ENCODE peak calls at places on chromosomes 11 and 22, in eight cellular contexts. One of them, this sample, is unnamed.

GRCh38 chr22:44550666-44551491 is 52.8 kb upstream of the RTL6 start:
- DNase-seq in dorsolateral prefrontal cortex: no peak
- DNase-seq in upper lobe of right lung: peak; percentile 74
- DNase-seq in GM23248: peak; percentile 97
- DNase-seq in left ventricle myocardium inferior: peak; percentile 72
- DNase-seq in fibroblast of lung: peak; percentile 96
- DNase-seq in heart left ventricle: peak; percentile 75
- DNase-seq in OCI-LY7: no peak
- DNase-seq in this sample: no peak

GRCh38 chr11:3007404-3008010 is 15.4 kb upstream of the NAP1L4 start:
- DNase-seq in dorsolateral prefrontal cortex: no peak
- DNase-seq in upper lobe of right lung: peak; percentile 61
- DNase-seq in GM23248: no peak
- DNase-seq in left ventricle myocardium inferior: no peak
- DNase-seq in fibroblast of lung: no peak
- DNase-seq in heart left ventricle: no peak
- DNase-seq in OCI-LY7: no peak
- DNase-seq in this sample: no peak

GRCh38 chr22:17217179-17217578 is 2.1 kb downstream of the ADA2 start:
- DNase-seq in dorsolateral prefrontal cortex: no peak
- DNase-seq in upper lobe of right lung: no peak
- DNase-seq in GM23248: no peak
- DNase-seq in left ventricle myocardium inferior: no peak
- DNase-seq in fibroblast of lung: no peak
- DNase-seq in heart left ventricle: no peak
- DNase-seq in OCI-LY7: peak; percentile 74
- DNase-seq in this sample: no peak

GRCh38 chr11:117144477-117145392 is 648 bp downstream of the PAFAH1B2 start:
- DNase-seq in dorsolateral prefrontal cortex: peak; percentile 39
- DNase-seq in upper lobe of right lung: peak; percentile 79
- DNase-seq in GM23248: peak; percentile 87
- DNase-seq in left ventricle myocardium inferior: peak; percentile 61
- DNase-seq in fibroblast of lung: peak; percentile 73
- DNase-seq in heart left ventricle: peak; percentile 81
- DNase-seq in OCI-LY7: peak; percentile 64
- DNase-seq in this sample: peak; percentile 77

GRCh38 chr11:10931761-10932700 is 74.2 kb upstream of the ZBED5 start:
- DNase-seq in dorsolateral prefrontal cortex: peak; percentile 66
- DNase-seq in upper lobe of right lung: peak; percentile 71
- DNase-seq in GM23248: no peak
- DNase-seq in left ventricle myocardium inferior: peak; percentile 26
- DNase-seq in fibroblast of lung: no peak
- DNase-seq in heart left ventricle: no peak
- DNase-seq in OCI-LY7: no peak
- DNase-seq in this sample: no peak

GRCh38 chr11:23727821-23728220 is 769.0 kb upstream of the LUZP2 start:
- DNase-seq in dorsolateral prefrontal cortex: no peak
- DNase-seq in upper lobe of right lung: no peak
- DNase-seq in GM23248: peak; percentile 33
- DNase-seq in left ventricle myocardium inferior: no peak
- DNase-seq in fibroblast of lung: peak; percentile 46
- DNase-seq in heart left ventricle: no peak
- DNase-seq in OCI-LY7: no peak
- DNase-seq in this sample: no peak

GRCh38 chr11:57499413-57499982 is 16.0 kb downstream of the SLC43A1 start:
- DNase-seq in dorsolateral prefrontal cortex: peak; percentile 93
- DNase-seq in upper lobe of right lung: peak; percentile 97
- DNase-seq in GM23248: peak; percentile 95
- DNase-seq in left ventricle myocardium inferior: peak; percentile 98
- DNase-seq in fibroblast of lung: peak; percentile 94
- DNase-seq in heart left ventricle: peak; percentile 98
- DNase-seq in OCI-LY7: no peak
- DNase-seq in this sample: peak; percentile 98

GRCh38 chr11:121466063-121466794 is 13.5 kb upstream of the SORL1-AS1 start:
- DNase-seq in dorsolateral prefrontal cortex: peak; percentile 94
- DNase-seq in upper lobe of right lung: peak; percentile 88
- DNase-seq in GM23248: peak; percentile 99
- DNase-seq in left ventricle myocardium inferior: peak; percentile 83
- DNase-seq in fibroblast of lung: peak; percentile 93
- DNase-seq in heart left ventricle: peak; percentile 92
- DNase-seq in OCI-LY7: peak; percentile 45
- DNase-seq in this sample: peak; percentile 93

GRCh38 chr11:83033972-83034672 is 37.6 kb downstream of the RAB30 start:
- DNase-seq in dorsolateral prefrontal cortex: peak; percentile 38
- DNase-seq in upper lobe of right lung: no peak
- DNase-seq in GM23248: peak; percentile 93
- DNase-seq in left ventricle myocardium inferior: peak; percentile 38
- DNase-seq in fibroblast of lung: peak; percentile 89
- DNase-seq in heart left ventricle: peak; percentile 66
- DNase-seq in OCI-LY7: no peak
- DNase-seq in this sample: no peak

GRCh38 chr11:37496196-37496595 is 898.2 kb upstream of the RAG2 start:
- DNase-seq in dorsolateral prefrontal cortex: no peak
- DNase-seq in upper lobe of right lung: no peak
- DNase-seq in GM23248: no peak
- DNase-seq in left ventricle myocardium inferior: no peak
- DNase-seq in fibroblast of lung: peak; percentile 17
- DNase-seq in heart left ventricle: no peak
- DNase-seq in OCI-LY7: no peak
- DNase-seq in this sample: no peak

GRCh38 chr11:102940714-102941588 is 14.6 kb downstream of the MMP13 start:
- DNase-seq in dorsolateral prefrontal cortex: peak; percentile 34
- DNase-seq in upper lobe of right lung: no peak
- DNase-seq in GM23248: peak; percentile 82
- DNase-seq in left ventricle myocardium inferior: no peak
- DNase-seq in fibroblast of lung: peak; percentile 76
- DNase-seq in heart left ventricle: no peak
- DNase-seq in OCI-LY7: peak; percentile 65
- DNase-seq in this sample: no peak

GRCh38 chr11:104159356-104159755 is 4.6 kb downstream of the PDGFD start:
- DNase-seq in dorsolateral prefrontal cortex: no peak
- DNase-seq in upper lobe of right lung: no peak
- DNase-seq in GM23248: no peak
- DNase-seq in left ventricle myocardium inferior: no peak
- DNase-seq in fibroblast of lung: no peak
- DNase-seq in heart left ventricle: no peak
- DNase-seq in OCI-LY7: no peak
- DNase-seq in this sample: no peak

GRCh38 chr11:129704831-129705230 is 110.8 kb upstream of the TMEM45B start:
- DNase-seq in dorsolateral prefrontal cortex: no peak
- DNase-seq in upper lobe of right lung: no peak
- DNase-seq in GM23248: no peak
- DNase-seq in left ventricle myocardium inferior: no peak
- DNase-seq in fibroblast of lung: no peak
- DNase-seq in heart left ventricle: no peak
- DNase-seq in OCI-LY7: no peak
- DNase-seq in this sample: no peak

GRCh38 chr11:32435511-32435946 is at the start of gene WT1:
- DNase-seq in dorsolateral prefrontal cortex: no peak
- DNase-seq in upper lobe of right lung: no peak
- DNase-seq in GM23248: no peak
- DNase-seq in left ventricle myocardium inferior: peak; percentile 66
- DNase-seq in fibroblast of lung: no peak
- DNase-seq in heart left ventricle: peak; percentile 79
- DNase-seq in OCI-LY7: no peak
- DNase-seq in this sample: no peak

GRCh38 chr11:10550503-10550902 is 9.5 kb upstream of the RNF141 start:
- DNase-seq in dorsolateral prefrontal cortex: no peak
- DNase-seq in upper lobe of right lung: no peak
- DNase-seq in GM23248: peak; percentile 86
- DNase-seq in left ventricle myocardium inferior: no peak
- DNase-seq in fibroblast of lung: peak; percentile 65
- DNase-seq in heart left ventricle: no peak
- DNase-seq in OCI-LY7: no peak
- DNase-seq in this sample: no peak

GRCh38 chr11:125903753-125904659 is at the start of gene DDX25:
- DNase-seq in dorsolateral prefrontal cortex: peak; percentile 80
- DNase-seq in upper lobe of right lung: no peak
- DNase-seq in GM23248: no peak
- DNase-seq in left ventricle myocardium inferior: no peak
- DNase-seq in fibroblast of lung: no peak
- DNase-seq in heart left ventricle: no peak
- DNase-seq in OCI-LY7: no peak
- DNase-seq in this sample: no peak

GRCh38 chr22:23889620-23890019 is 4.6 kb upstream of the MIF start:
- DNase-seq in dorsolateral prefrontal cortex: no peak
- DNase-seq in upper lobe of right lung: no peak
- DNase-seq in GM23248: peak; percentile 19
- DNase-seq in left ventricle myocardium inferior: peak; percentile 44
- DNase-seq in fibroblast of lung: no peak
- DNase-seq in heart left ventricle: no peak
- DNase-seq in OCI-LY7: no peak
- DNase-seq in this sample: no peak

GRCh38 chr22:39962071-39962470 is 1.9 kb downstream of the TMA7B start:
- DNase-seq in dorsolateral prefrontal cortex: no peak
- DNase-seq in upper lobe of right lung: no peak
- DNase-seq in GM23248: no peak
- DNase-seq in left ventricle myocardium inferior: no peak
- DNase-seq in fibroblast of lung: no peak
- DNase-seq in heart left ventricle: no peak
- DNase-seq in OCI-LY7: no peak
- DNase-seq in this sample: no peak
- H3K4me3 ChIP-seq in dorsolateral prefrontal cortex: no peak overlapping the region
- H3K4me3 ChIP-seq in upper lobe of right lung: no peak overlapping the region
- H3K4me3 ChIP-seq in GM23248: no peak overlapping the region
- H3K4me3 ChIP-seq in left ventricle myocardium inferior: no peak overlapping the region
- H3K4me3 ChIP-seq in fibroblast of lung: no peak overlapping the region
- H3K4me3 ChIP-seq in heart left ventricle: no peak overlapping the region
- H3K4me3 ChIP-seq in OCI-LY7: no peak overlapping the region
- H3K4me3 ChIP-seq in this sample: no peak overlapping the region

DNA sequence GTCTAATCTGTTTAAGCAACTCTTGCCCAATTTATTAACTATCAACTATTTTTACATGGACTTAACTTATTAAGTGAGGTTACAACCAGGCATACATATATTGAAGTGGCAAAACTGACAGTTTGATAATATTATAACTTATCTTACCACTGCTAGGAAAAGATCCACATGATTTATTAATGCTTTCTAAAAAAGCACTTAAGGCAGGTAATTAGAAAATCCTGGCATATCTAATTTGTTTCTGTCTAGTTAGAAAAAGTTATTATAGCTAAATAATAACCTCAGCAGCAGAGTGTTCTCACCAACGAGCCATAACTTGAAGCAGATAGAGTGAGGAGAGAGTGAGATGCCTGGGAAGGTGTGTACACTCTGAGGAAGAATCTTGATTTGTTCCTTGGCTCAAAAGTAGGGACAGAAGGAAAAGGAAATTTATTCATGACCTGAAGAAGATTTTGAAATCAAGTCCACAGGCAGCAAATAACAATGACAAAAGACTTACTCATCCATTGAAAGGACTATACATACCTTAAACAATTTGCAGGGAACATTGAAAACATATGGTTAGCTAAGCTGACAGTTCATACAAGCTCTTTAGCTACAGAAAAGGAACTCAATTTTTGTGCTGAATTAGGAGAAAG is 7.1 kb upstream of the MUC15 start:
- DNase-seq in dorsolateral prefrontal cortex: no peak
- DNase-seq in upper lobe of right lung: no peak
- DNase-seq in GM23248: peak; percentile 65
- DNase-seq in left ventricle myocardium inferior: no peak
- DNase-seq in fibroblast of lung: peak; percentile 45
- DNase-seq in heart left ventricle: no peak
- DNase-seq in OCI-LY7: no peak
- DNase-seq in this sample: no peak
- H3K27ac ChIP-seq in dorsolateral prefrontal cortex: no peak overlapping the region
- H3K27ac ChIP-seq in upper lobe of right lung: no peak overlapping the region
- H3K27ac ChIP-seq in GM23248: peak overlapping the region; percentile 13
- H3K27ac ChIP-seq in left ventricle myocardium inferior: no peak overlapping the region
- H3K27ac ChIP-seq in fibroblast of lung: no peak overlapping the region
- H3K27ac ChIP-seq in heart left ventricle: no peak overlapping the region
- H3K27ac ChIP-seq in OCI-LY7: no peak overlapping the region
- H3K27ac ChIP-seq in this sample: no peak overlapping the region

GRCh38 chr11:20156280-20156875 is 3.9 kb downstream of the DBX1 start:
- DNase-seq in dorsolateral prefrontal cortex: no peak
- DNase-seq in upper lobe of right lung: no peak
- DNase-seq in GM23248: no peak
- DNase-seq in left ventricle myocardium inferior: no peak
- DNase-seq in fibroblast of lung: no peak
- DNase-seq in heart left ventricle: no peak
- DNase-seq in OCI-LY7: no peak
- DNase-seq in this sample: no peak
- H3K4me3 ChIP-seq in dorsolateral prefrontal cortex: no peak overlapping the region
- H3K4me3 ChIP-seq in upper lobe of right lung: peak overlapping the region; percentile 30
- H3K4me3 ChIP-seq in GM23248: no peak overlapping the region
- H3K4me3 ChIP-seq in left ventricle myocardium inferior: peak overlapping the region; percentile 52
- H3K4me3 ChIP-seq in fibroblast of lung: no peak overlapping the region
- H3K4me3 ChIP-seq in heart left ventricle: peak overlapping the region; percentile 15
- H3K4me3 ChIP-seq in OCI-LY7: no peak overlapping the region
- H3K4me3 ChIP-seq in this sample: peak overlapping the region; percentile 62

GRCh38 chr11:66368484-66368883 is 3.1 kb downstream of the SLC29A2 start:
- DNase-seq in dorsolateral prefrontal cortex: no peak
- DNase-seq in upper lobe of right lung: peak; percentile 62
- DNase-seq in GM23248: no peak
- DNase-seq in left ventricle myocardium inferior: no peak
- DNase-seq in fibroblast of lung: no peak
- DNase-seq in heart left ventricle: no peak
- DNase-seq in OCI-LY7: no peak
- DNase-seq in this sample: no peak

GRCh38 chr11:66367561-66368312 is 3.8 kb downstream of the SLC29A2 start:
- DNase-seq in dorsolateral prefrontal cortex: no peak
- DNase-seq in upper lobe of right lung: peak; percentile 56
- DNase-seq in GM23248: no peak
- DNase-seq in left ventricle myocardium inferior: no peak
- DNase-seq in fibroblast of lung: no peak
- DNase-seq in heart left ventricle: no peak
- DNase-seq in OCI-LY7: no peak
- DNase-seq in this sample: no peak

GRCh38 chr11:66365711-66366619 is 5.6 kb downstream of the SLC29A2 start:
- DNase-seq in dorsolateral prefrontal cortex: no peak
- DNase-seq in upper lobe of right lung: peak; percentile 57
- DNase-seq in GM23248: no peak
- DNase-seq in left ventricle myocardium inferior: no peak
- DNase-seq in fibroblast of lung: no peak
- DNase-seq in heart left ventricle: no peak
- DNase-seq in OCI-LY7: no peak
- DNase-seq in this sample: no peak

GRCh38 chr11:66365166-66365565 is 6.4 kb downstream of the SLC29A2 start:
- DNase-seq in dorsolateral prefrontal cortex: no peak
- DNase-seq in upper lobe of right lung: no peak
- DNase-seq in GM23248: no peak
- DNase-seq in left ventricle myocardium inferior: no peak
- DNase-seq in fibroblast of lung: no peak
- DNase-seq in heart left ventricle: no peak
- DNase-seq in OCI-LY7: no peak
- DNase-seq in this sample: no peak

DNA sequence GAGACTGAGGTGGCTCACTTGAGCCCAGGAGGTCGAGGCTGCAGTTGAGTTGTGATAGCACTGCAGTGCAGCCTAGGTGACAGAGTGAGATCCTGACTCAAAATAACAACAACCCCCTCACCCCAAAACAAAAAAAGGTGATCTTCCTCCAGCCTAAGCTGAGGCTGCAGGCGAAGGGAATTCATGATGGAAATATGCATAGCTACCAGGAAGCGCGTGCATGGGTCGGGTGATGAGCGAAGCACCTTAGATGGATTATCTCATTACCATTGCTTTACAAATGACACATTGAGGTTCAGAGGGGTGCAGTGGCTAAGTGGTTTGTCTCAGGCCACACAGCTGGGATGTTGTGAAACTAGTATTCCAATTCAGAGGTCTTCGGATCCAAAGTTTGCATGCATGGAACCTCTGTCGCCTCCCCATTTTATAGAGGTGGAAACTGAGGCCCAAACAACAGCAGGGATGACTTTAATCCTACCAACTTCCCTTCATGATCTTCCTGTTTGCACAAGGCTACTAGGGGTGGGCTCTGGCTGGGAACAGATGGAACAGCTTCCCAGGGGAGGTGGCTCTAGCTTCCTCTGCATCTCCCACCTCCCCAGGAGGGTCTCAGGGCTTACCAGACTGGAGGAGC is 4.6 kb downstream of the SLC29A2 start:
- DNase-seq in dorsolateral prefrontal cortex: no peak
- DNase-seq in upper lobe of right lung: no peak
- DNase-seq in GM23248: no peak
- DNase-seq in left ventricle myocardium inferior: no peak
- DNase-seq in fibroblast of lung: no peak
- DNase-seq in heart left ventricle: no peak
- DNase-seq in OCI-LY7: no peak
- DNase-seq in this sample: no peak
- H3K27ac ChIP-seq in dorsolateral prefrontal cortex: no peak overlapping the region
- H3K27ac ChIP-seq in upper lobe of right lung: no peak overlapping the region
- H3K27ac ChIP-seq in GM23248: no peak overlapping the region
- H3K27ac ChIP-seq in left ventricle myocardium inferior: no peak overlapping the region
- H3K27ac ChIP-seq in fibroblast of lung: no peak overlapping the region
- H3K27ac ChIP-seq in heart left ventricle: no peak overlapping the region
- H3K27ac ChIP-seq in OCI-LY7: no peak overlapping the region
- H3K27ac ChIP-seq in this sample: no peak overlapping the region

This sample was measured in coronary artery.